ENCODE peak calls at places on chromosome 7, in eight cellular contexts. I is transverse colon; B is fibroblast of pulmonary artery; S is brain microvascular endothelial cell; M is upper lobe of right lung; A is AG04449; W is CD4-positive, alpha-beta T cell; K is choroid plexus epithelial cell. C is an unnamed sample.

GRCh38 chr7:12884856-12885440 is 197.5 kb downstream of the ARL4A start:
- DNase-seq in I (no peak), B (peak; percentile 22), S (no peak), M (no peak), A (no peak), W (no peak), K (peak; percentile 64), C (no peak)

GRCh38 chr7:19051767-19052375 is 65.6 kb downstream of the TWIST1 start:
- DNase-seq in I (peak; percentile 18), B (peak; percentile 56), S (peak; percentile 43), M (no peak), A (no peak), W (no peak), K (peak; percentile 63), C (peak; percentile 54)

GRCh38 chr7:141039366-141039765 is 24.6 kb upstream of the MRPS33 start:
- DNase-seq in I (no peak), B (no peak), S (no peak), M (no peak), A (no peak), W (no peak), K (no peak), C (no peak)

GRCh38 chr7:152090739-152091138 is 65.3 kb downstream of the GALNT11 start:
- DNase-seq in I (no peak), B (no peak), S (no peak), M (no peak), A (no peak), W (no peak), K (no peak), C (no peak)

GRCh38 chr7:59079-59825 is 133.1 kb upstream of the FAM20C start:
- DNase-seq in I (peak; percentile 2), B (no peak), S (no peak), M (peak; percentile 38), A (no peak), W (no peak), K (no peak), C (no peak)

GRCh38 chr7:13633857-13634256 is 355.6 kb downstream of the ETV1 start:
- DNase-seq in I (no peak), B (peak; percentile 66), S (peak; percentile 55), M (no peak), A (no peak), W (no peak), K (peak; percentile 48), C (peak; percentile 12)

GRCh38 chr7:6228363-6228762 is 44.1 kb downstream of the CYTH3 start:
- DNase-seq in I (no peak), B (peak; percentile 69), S (peak; percentile 27), M (no peak), A (no peak), W (no peak), K (peak; percentile 60), C (no peak)

GRCh38 chr7:113263749-113264148 is 145.4 kb upstream of the SMIM30 start:
- DNase-seq in I (no peak), B (no peak), S (no peak), M (no peak), A (no peak), W (no peak), K (no peak), C (no peak)

GRCh38 chr7:42932861-42933591 is 850 bp downstream of the MRPL32 start:
- DNase-seq in I (no peak), B (peak; percentile 47), S (no peak), M (no peak), A (no peak), W (no peak), K (peak; percentile 42), C (peak; percentile 38)

GRCh38 chr7:117278040-117278439 is 44.8 kb downstream of the WNT2 start:
- DNase-seq in I (no peak), B (no peak), S (no peak), M (no peak), A (no peak), W (no peak), K (no peak), C (no peak)

GRCh38 chr7:70092314-70093303 is 494.3 kb downstream of the AUTS2 start:
- DNase-seq in I (no peak), B (peak; percentile 25), S (no peak), M (no peak), A (peak; percentile 78), W (no peak), K (peak; percentile 48), C (no peak)

GRCh38 chr7:42414028-42414427 is 177.0 kb upstream of the GLI3 start:
- DNase-seq in I (no peak), B (no peak), S (no peak), M (no peak), A (no peak), W (no peak), K (no peak), C (peak; percentile 53)

GRCh38 chr7:6505685-6506559 is 45.3 kb downstream of the GRID2IP start:
- DNase-seq in I (no peak), B (no peak), S (no peak), M (no peak), A (no peak), W (no peak), K (no peak), C (peak; percentile 14)

GRCh38 chr7:157526604-157527003 is 189.8 kb downstream of the DNAJB6 start:
- DNase-seq in I (no peak), B (no peak), S (no peak), M (peak; percentile 60), A (no peak), W (no peak), K (no peak), C (no peak)

GRCh38 chr7:70241776-70242175 is 643.5 kb downstream of the AUTS2 start:
- DNase-seq in I (no peak), B (no peak), S (no peak), M (no peak), A (no peak), W (no peak), K (no peak), C (no peak)

GRCh38 chr7:135704698-135705097 is 23.3 kb downstream of the SLC13A4 start:
- DNase-seq in I (no peak), B (no peak), S (peak; percentile 29), M (no peak), A (no peak), W (no peak), K (peak; percentile 69), C (no peak)
- TF ChIP-seq CTCF in I (no peak), B (no peak), S (no peak), M (no peak), A (no peak), W (no peak), K (no peak), C (no peak)

DNA sequence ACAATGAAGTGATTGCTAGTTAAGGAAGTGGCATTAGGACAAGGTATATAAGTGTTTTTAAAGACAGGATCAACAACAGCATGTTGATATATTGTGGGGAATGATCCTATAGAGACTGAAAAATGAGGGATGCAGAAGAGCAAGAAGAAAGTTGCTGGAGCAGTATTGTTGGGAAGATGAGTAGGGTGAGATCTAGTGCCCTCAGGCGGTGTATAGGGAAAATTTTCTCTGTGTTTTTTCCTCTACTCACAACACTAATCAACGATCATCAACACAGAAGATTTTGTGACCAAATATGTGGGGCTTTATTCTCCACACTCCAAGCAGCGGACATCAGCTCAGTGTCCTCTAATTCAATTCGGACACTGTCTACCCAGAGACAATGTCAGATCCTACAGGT is 9.6 kb upstream of the PTTG1IP2 start:
- DNase-seq in I (no peak), B (peak; percentile 16), S (no peak), M (no peak), A (no peak), W (no peak), K (no peak), C (peak; percentile 14)
- TF ChIP-seq CTCF in I (no peak), B (peak; percentile 47), S (peak; percentile 43), M (no peak), A (no peak), W (no peak), K (peak; percentile 44), C (no peak)

GRCh38 chr7:30469303-30469702 is 9.3 kb downstream of the NOD1 start:
- DNase-seq in I (peak; percentile 71), B (peak; percentile 100), S (peak; percentile 100), M (peak; percentile 81), A (peak; percentile 100), W (no peak), K (peak; percentile 99), C (peak; percentile 96)
- TF ChIP-seq CTCF in I (peak; percentile 43), B (peak; percentile 71), S (peak; percentile 72), M (peak; percentile 34), A (peak; percentile 72), W (no peak), K (peak; percentile 74), C (peak; percentile 32)

DNA sequence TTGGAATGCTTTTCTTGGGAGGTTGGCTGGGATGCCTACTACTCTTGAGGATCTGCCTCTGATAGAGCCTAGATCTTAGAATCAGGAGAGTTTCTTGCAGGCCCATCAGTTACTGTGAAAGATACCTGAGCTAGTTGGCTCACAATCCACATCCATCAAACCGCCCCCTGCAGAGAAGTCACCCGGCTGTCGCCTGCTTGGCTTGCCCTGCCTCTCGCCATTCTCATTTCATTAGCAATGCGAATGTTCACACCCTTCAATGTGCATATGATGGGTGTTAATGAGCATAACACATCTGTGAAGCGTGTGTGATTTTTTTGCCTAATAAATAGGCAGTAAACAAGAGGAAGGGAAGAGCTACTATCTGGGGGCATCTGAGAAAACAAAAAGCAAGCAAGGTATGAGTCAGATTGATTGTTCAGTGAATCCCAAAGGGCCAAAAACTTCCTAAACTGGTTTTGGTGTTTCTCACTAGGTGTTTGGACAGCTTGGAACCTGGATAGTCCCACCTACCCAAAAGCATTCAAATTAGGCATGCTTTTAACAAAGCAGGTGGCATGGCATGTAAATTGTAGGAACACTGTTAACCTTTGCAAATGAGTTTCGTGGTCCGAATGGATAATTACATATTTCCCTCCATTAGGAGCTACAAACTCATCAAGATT is 272.3 kb upstream of the C7orf33 start:
- DNase-seq in I (no peak), B (no peak), S (no peak), M (no peak), A (no peak), W (no peak), K (no peak), C (no peak)
- TF ChIP-seq CTCF in I (no peak), B (no peak), S (no peak), M (no peak), A (no peak), W (no peak), K (no peak), C (no peak)

GRCh38 chr7:26295015-26295414 is 3.4 kb downstream of the SNX10 start:
- DNase-seq in I (no peak), B (no peak), S (no peak), M (no peak), A (no peak), W (no peak), K (no peak), C (no peak)

GRCh38 chr7:26292768-26293560 is 1.3 kb downstream of the SNX10 start:
- DNase-seq in I (peak; percentile 9), B (no peak), S (no peak), M (no peak), A (no peak), W (no peak), K (no peak), C (no peak)

GRCh38 chr7:26293569-26294308 is 2.1 kb downstream of the SNX10 start:
- DNase-seq in I (no peak), B (no peak), S (no peak), M (no peak), A (no peak), W (peak; percentile 20), K (no peak), C (no peak)

GRCh38 chr7:26291251-26291650 is 411 bp upstream of the SNX10 start:
- DNase-seq in I (no peak), B (no peak), S (no peak), M (no peak), A (no peak), W (no peak), K (no peak), C (no peak)

GRCh38 chr7:26291699-26292538 is at the start of gene SNX10:
- DNase-seq in I (peak; percentile 69), B (no peak), S (no peak), M (peak; percentile 81), A (no peak), W (peak; percentile 66), K (peak; percentile 12), C (peak; percentile 58)
- TF ChIP-seq CTCF in I (no peak), B (no peak), S (no peak), M (no peak), A (no peak), W (no peak), K (peak; percentile 6), C (peak; percentile 12)